ENCODE peak calls at places on chromosomes 13 and 19, in nine cellular contexts. I is cardiac muscle cell, W is mammary epithelial cell, V is SK-N-SH, D is PC-9, Y is pancreas, Z is astrocyte, C is ascending aorta, H is thoracic aorta. L is an unnamed sample.
A peak's percentile ranks its signal among the peaks of the same experiment; 100 is the strongest.

GRCh38 chr19:55643733-55644116 is 276 bp downstream of the ZNF581 start:
- DNase-seq in I (no peak), W (no peak), V (no peak), D (no peak), Y (no peak), Z (no peak), C (no peak), H (no peak), L (no peak)

GRCh38 chr13:111319998-111320911 is at the start of gene TEX29:
- DNase-seq in I (no peak), W (no peak), V (no peak), D (no peak), Y (no peak), Z (no peak), C (no peak), H (no peak), L (no peak)

GRCh38 chr13:110301606-110302131 is 5.3 kb downstream of the COL4A1 start:
- DNase-seq in I (no peak), W (no peak), V (no peak), D (no peak), Y (no peak), Z (peak; percentile 79), C (no peak), H (no peak), L (no peak)

GRCh38 chr13:110559429-110559943 is 2.0 kb downstream of the RAB20 start:
- DNase-seq in I (peak; percentile 30), W (peak; percentile 26), V (no peak), D (peak; percentile 84), Y (peak; percentile 82), Z (no peak), C (no peak), H (no peak), L (no peak)

GRCh38 chr19:805600-806550 is 8.6 kb downstream of the PTBP1 start:
- DNase-seq in I (no peak), W (no peak), V (peak; percentile 39), D (no peak), Y (peak; percentile 37), Z (no peak), C (no peak), H (no peak), L (no peak)

GRCh38 chr19:3695986-3696659 is 4.1 kb downstream of the PIP5K1C start:
- DNase-seq in I (no peak), W (no peak), V (no peak), D (no peak), Y (no peak), Z (no peak), C (no peak), H (no peak), L (no peak)

GRCh38 chr19:1787116-1787515 is 25.0 kb downstream of the ATP8B3 start:
- DNase-seq in I (no peak), W (no peak), V (no peak), D (no peak), Y (no peak), Z (no peak), C (no peak), H (no peak), L (no peak)

GRCh38 chr19:40771101-40771539 is 4.2 kb upstream of the MIA start:
- DNase-seq in I (no peak), W (no peak), V (no peak), D (no peak), Y (no peak), Z (no peak), C (no peak), H (no peak), L (no peak)

GRCh38 chr19:45716314-45717130 is 14.2 kb downstream of the FBXO46 start:
- DNase-seq in I (peak; percentile 18), W (peak; percentile 50), V (peak; percentile 57), D (peak; percentile 59), Y (no peak), Z (no peak), C (no peak), H (no peak), L (peak; percentile 56)

GRCh38 chr13:71524245-71525002 is 342.6 kb downstream of the DACH1 start:
- DNase-seq in I (no peak), W (no peak), V (peak; percentile 16), D (no peak), Y (no peak), Z (no peak), C (no peak), H (no peak), L (no peak)

GRCh38 chr19:13847033-13847899 is 29.7 kb upstream of the NANOS3 start:
- DNase-seq in I (peak; percentile 91), W (peak; percentile 89), V (peak; percentile 91), D (peak; percentile 88), Y (peak; percentile 96), Z (peak; percentile 82), C (peak; percentile 85), H (peak; percentile 84), L (peak; percentile 86)

GRCh38 chr19:45752639-45753038 is 16.4 kb downstream of the SIX5 start:
- DNase-seq in I (no peak), W (peak; percentile 92), V (no peak), D (no peak), Y (no peak), Z (no peak), C (no peak), H (no peak), L (no peak)

GRCh38 chr13:41054919-41055619 is 6.2 kb upstream of the WBP4 start:
- DNase-seq in I (no peak), W (no peak), V (peak; percentile 15), D (no peak), Y (no peak), Z (no peak), C (no peak), H (no peak), L (no peak)
- H3K4me1 ChIP-seq in I (peaks cover 16% of the 10 kb centered on the region), W (peaks cover 13% of the 10 kb centered on the region), V (no peaks in the 10 kb centered on the region), D (peaks cover 23% of the 10 kb centered on the region), Y (peaks cover 71% of the 10 kb centered on the region), Z (no peaks in the 10 kb centered on the region), C (peaks cover 37% of the 10 kb centered on the region), H (peaks cover 51% of the 10 kb centered on the region), L (peaks cover 5% of the 10 kb centered on the region)

DNA sequence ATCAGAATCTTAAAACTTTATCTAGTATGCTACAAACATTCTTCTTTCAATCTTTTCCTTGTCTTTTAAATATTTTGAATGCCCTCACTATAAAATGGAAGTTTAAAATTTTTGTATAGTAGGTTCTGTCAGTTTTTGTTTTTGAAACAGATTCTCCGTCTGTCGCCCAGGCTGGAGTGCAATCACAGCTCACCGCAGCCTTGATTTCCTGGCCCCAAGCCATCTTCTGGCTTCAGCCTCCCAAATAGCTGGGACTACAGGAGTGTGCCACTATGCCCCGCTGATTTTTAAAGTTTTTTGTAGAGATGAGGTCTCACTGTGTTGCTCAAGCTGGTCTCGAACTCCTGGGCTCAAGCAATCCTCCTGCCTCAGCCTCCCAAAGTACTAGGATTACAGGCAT is 20.7 kb downstream of the PHF11 start:
- DNase-seq in I (no peak), W (no peak), V (no peak), D (no peak), Y (no peak), Z (no peak), C (no peak), H (no peak), L (no peak)
- H3K36me3 ChIP-seq in I (no peaks in the 10 kb centered on the region), W (peaks cover 13% of the 10 kb centered on the region), V (no peaks in the 10 kb centered on the region), D (no peaks in the 10 kb centered on the region), Y (no peaks in the 10 kb centered on the region), Z (peaks cover 5% of the 10 kb centered on the region), C (peaks cover 14% of the 10 kb centered on the region), H (peaks cover 21% of the 10 kb centered on the region), L (no peaks in the 10 kb centered on the region)

GRCh38 chr19:7561229-7561806 is 25.8 kb downstream of the PNPLA6 start:
- DNase-seq in I (no peak), W (no peak), V (no peak), D (no peak), Y (no peak), Z (no peak), C (no peak), H (no peak), L (no peak)

GRCh38 chr19:7556696-7557315 is 21.3 kb downstream of the PNPLA6 start:
- DNase-seq in I (no peak), W (no peak), V (no peak), D (no peak), Y (no peak), Z (no peak), C (no peak), H (no peak), L (no peak)

GRCh38 chr19:7558667-7559066 is 23.1 kb downstream of the PNPLA6 start:
- DNase-seq in I (no peak), W (no peak), V (no peak), D (no peak), Y (no peak), Z (no peak), C (no peak), H (no peak), L (no peak)

GRCh38 chr19:7560271-7560670 is 24.8 kb downstream of the PNPLA6 start:
- DNase-seq in I (no peak), W (no peak), V (no peak), D (no peak), Y (no peak), Z (no peak), C (no peak), H (no peak), L (no peak)

DNA sequence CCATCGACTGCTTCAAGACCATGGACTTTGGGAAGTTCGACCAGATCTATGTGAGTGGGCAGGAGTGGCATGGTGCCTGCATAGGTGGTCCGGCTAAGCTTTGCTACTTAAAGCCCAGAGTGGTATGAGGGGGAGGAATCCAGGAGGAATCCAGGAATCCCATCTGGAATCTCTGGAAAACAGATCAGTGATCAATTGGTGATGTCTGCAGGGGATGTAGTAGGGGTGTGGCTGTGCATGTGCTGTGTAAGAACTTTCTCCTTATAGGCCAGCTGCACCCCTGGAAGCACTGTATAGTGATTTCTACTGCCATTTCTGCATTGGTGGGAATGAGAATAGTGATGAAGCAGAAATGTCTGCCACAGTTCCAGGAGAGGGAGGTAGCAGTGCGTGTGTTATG is 23.6 kb downstream of the PNPLA6 start:
- DNase-seq in I (no peak), W (no peak), V (no peak), D (no peak), Y (no peak), Z (no peak), C (no peak), H (no peak), L (no peak)
- TF ChIP-seq CTCF in I (no peak), W (no peak), V (no peak), D (no peak), Y (no peak), Z (no peak), C (no peak), H (no peak), L (no peak)

GRCh38 chr13:99145461-99145860 is 55.2 kb upstream of the UBAC2 start:
- DNase-seq in I (no peak), W (no peak), V (no peak), D (no peak), Y (no peak), Z (no peak), C (no peak), H (no peak), L (no peak)

GRCh38 chr13:99143904-99144303 is 56.8 kb upstream of the UBAC2 start:
- DNase-seq in I (no peak), W (no peak), V (no peak), D (no peak), Y (no peak), Z (no peak), C (no peak), H (no peak), L (no peak)

GRCh38 chr13:99144306-99144705 is 56.3 kb upstream of the UBAC2 start:
- DNase-seq in I (no peak), W (no peak), V (no peak), D (no peak), Y (no peak), Z (no peak), C (no peak), H (no peak), L (no peak)

GRCh38 chr13:99136427-99136954 is 64.2 kb upstream of the UBAC2 start:
- DNase-seq in I (no peak), W (no peak), V (no peak), D (no peak), Y (no peak), Z (no peak), C (no peak), H (no peak), L (no peak)

GRCh38 chr13:99140831-99141230 is 59.8 kb upstream of the UBAC2 start:
- DNase-seq in I (no peak), W (no peak), V (no peak), D (no peak), Y (no peak), Z (no peak), C (no peak), H (no peak), L (no peak)
- H3K4me1 ChIP-seq in I (no peaks in the 10 kb centered on the region), W (no peaks in the 10 kb centered on the region), V (no peaks in the 10 kb centered on the region), D (no peaks in the 10 kb centered on the region), Y (no peaks in the 10 kb centered on the region), Z (no peaks in the 10 kb centered on the region), C (no peaks in the 10 kb centered on the region), H (no peaks in the 10 kb centered on the region), L (no peaks in the 10 kb centered on the region)

L was measured in prostate gland.